ENCODE peak calls at places on chromosome 22, in six cellular contexts. I, T, B, L, Z and J are unnamed samples.
A peak's percentile ranks its signal among the peaks of the same experiment; 100 is the strongest.

GRCh38 chr22:36546932-36547331 is 18.0 kb upstream of the EIF3D start:
- DNase-seq in I (no peak), Z (no peak), B (no peak), L (no peak), T (peak; percentile 32), J (no peak)

GRCh38 chr22:36277482-36278291 is 24.8 kb downstream of the APOL1 start:
- DNase-seq in L (peak; percentile 74), Z (peak; percentile 65), T (peak; percentile 74), B (peak; percentile 61), I (no peak), J (no peak)

GRCh38 chr22:30733081-30733680 is 38.5 kb downstream of the OSBP2 start:
- DNase-seq in I (no peak), T (no peak), B (no peak), Z (no peak), L (no peak), J (no peak)

GRCh38 chr22:20853236-20853660 is 5.4 kb downstream of the PI4KA start:
- DNase-seq in L (no peak), T (no peak), B (no peak), Z (no peak), I (no peak), J (no peak)

GRCh38 chr22:41256254-41256897 is 15.6 kb upstream of the CHADL start:
- DNase-seq in T (no peak), B (no peak), I (peak; percentile 17), L (no peak), Z (no peak), J (peak; percentile 12)

GRCh38 chr22:44669725-44670027 is 32.3 kb upstream of the PRR5 start:
- DNase-seq in T (no peak), B (no peak), L (no peak), Z (no peak), I (no peak), J (no peak)

GRCh38 chr22:43017525-43018290 is 2.8 kb upstream of the PACSIN2 start:
- DNase-seq in T (no peak), I (no peak), Z (no peak), B (no peak), L (no peak), J (no peak)

GRCh38 chr22:27834364-27835185 is 33.0 kb upstream of the MN1 start:
- DNase-seq in I (no peak), L (peak; percentile 33), Z (no peak), T (no peak), B (no peak), J (no peak)

GRCh38 chr22:43542681-43543521 is 131.1 kb downstream of the MPPED1 start:
- DNase-seq in T (no peak), L (no peak), B (no peak), I (no peak), Z (no peak), J (no peak)

GRCh38 chr22:42294034-42294985 is 23.9 kb upstream of the TCF20 start:
- DNase-seq in B (peak; percentile 91), Z (peak; percentile 69), I (no peak), T (peak; percentile 84), L (peak; percentile 74), J (no peak)

GRCh38 chr22:24565077-24565476 is 9.3 kb downstream of the SNRPD3 start:
- DNase-seq in Z (no peak), B (no peak), T (no peak), I (no peak), L (no peak), J (no peak)

GRCh38 chr22:36430863-36431262 is 43.1 kb upstream of the MYH9 start:
- DNase-seq in T (no peak), B (no peak), Z (no peak), L (no peak), I (no peak), J (no peak)

GRCh38 chr22:29000225-29000556 is 61.4 kb downstream of the C22orf31 start:
- DNase-seq in I (no peak), L (no peak), Z (no peak), T (no peak), B (no peak), J (no peak)

GRCh38 chr22:29009148-29009547 is 52.5 kb downstream of the C22orf31 start:
- DNase-seq in B (no peak), L (no peak), Z (no peak), I (no peak), T (no peak), J (no peak)

GRCh38 chr22:41822289-41823057 is 10.4 kb upstream of the SREBF2 start:
- DNase-seq in T (peak; percentile 71), I (peak; percentile 52), L (no peak), B (no peak), Z (peak; percentile 64), J (no peak)

DNA sequence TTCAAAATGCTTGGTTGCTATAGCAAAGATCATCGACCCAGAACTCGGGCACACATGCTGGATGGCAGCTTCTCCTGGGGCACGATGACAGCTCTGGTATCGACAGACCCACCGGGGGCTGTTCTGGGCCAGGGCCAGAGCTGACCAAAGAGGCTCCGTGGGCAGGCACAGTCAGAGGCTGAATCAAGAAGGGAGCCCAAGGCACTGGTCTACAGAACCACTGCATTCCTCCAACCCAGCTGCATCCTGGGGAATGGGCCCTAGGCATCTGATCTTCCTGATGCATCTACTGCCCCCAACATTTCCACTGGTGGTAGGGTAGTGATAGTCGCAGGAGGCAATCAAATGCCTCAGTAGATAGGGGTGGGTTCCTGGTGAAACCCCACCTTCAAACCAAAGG is 470.3 kb downstream of the TBC1D22A start:
- DNase-seq in B (no peak), T (no peak), I (no peak), L (no peak), Z (no peak), J (no peak)
- TF ChIP-seq CTCF in B (no peak), T (no peak), I (no peak), L (no peak), Z (no peak), J (no peak)

DNA sequence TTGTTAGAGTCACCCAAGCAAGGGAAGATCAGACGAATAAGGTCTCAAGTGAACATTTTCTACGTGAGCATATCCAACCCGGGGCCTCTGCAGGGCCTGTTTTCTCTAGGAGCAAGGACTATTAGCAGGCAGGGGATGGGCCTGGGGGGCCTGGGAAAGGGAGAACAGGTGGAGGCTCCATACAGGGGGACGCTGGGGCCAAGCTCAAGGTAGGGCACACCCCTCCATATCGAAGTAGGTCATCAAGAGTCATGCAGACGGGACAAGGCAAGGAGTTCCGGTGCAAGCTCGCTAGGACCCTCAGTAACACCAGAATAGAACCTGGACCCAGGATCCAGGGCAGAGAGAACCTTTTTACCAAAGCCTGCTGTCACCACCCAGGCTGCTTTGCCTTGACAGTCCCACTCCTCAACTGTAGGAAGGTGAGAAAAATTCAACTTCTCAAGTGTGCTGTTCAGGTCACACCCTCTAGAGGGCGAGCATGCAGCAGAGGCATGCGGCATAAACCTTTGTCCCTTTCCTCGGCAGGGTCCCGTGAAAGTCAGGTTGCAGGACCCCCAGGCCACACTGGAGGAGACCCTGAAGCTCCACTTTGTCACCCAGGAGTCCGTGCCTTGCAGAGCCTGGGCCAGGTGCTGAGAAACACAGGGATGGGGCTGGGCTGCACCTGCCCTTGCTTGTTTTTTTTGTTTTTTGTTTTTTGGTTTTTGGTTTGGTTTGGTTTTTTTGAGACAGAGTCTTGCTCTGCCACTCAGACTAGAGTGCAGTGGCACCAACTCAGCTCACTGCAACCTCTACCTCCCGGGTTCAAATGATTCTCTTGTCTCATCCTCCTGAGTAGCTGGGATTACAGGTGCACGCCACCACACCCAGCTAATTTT is 8.6 kb upstream of the APOBEC3B start:
- DNase-seq in I (no peak), T (peak; percentile 65), Z (peak; percentile 66), L (no peak), B (peak; percentile 70), J (no peak)
- TF ChIP-seq CTCF in I (peak; percentile 58), T (peak; percentile 67), Z (peak; percentile 88), L (no peak), B (peak; percentile 77), J (peak; percentile 75)

DNA sequence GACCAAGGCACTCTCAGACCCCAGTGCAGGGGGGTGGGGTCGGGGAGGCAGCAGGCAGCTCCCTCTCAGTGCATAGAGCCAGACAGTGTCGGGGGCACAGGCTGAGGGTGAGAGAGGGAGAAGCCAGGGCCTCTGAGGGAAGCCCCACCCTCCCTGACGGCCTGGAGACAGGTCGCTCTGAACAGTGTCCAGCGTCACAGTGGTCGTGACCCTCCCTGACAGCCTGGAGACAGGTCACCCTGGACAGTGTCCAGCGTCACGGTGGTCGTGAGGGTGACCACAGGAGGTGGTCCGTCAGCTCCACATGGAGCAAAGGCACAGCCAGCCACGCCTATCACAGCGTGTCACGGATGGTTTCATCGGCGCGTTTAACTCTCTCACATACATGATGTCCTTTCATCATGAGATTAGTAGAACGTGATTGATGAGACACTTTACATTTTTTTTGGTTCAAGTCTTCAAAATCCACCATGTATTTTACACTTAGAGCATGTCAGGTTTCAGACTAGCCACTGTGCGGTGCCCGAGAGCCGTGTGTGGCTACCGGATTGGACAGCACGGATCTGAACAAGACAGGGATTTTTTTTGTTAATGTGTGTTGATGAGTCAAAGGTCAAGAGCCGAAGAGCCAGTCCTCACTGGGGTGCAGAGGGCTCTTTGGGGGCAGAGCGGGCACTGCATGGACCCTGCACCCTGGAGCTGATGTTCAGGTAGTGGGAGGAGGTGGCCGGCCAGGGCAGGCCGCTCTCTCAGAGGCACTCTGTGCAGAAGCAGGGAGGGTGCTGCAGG is 23.9 kb upstream of the PANX2 start:
- DNase-seq in T (peak; percentile 68), L (peak; percentile 82), B (peak; percentile 59), Z (peak; percentile 73), I (no peak), J (peak; percentile 14)
- TF ChIP-seq CTCF in T (peak; percentile 66), L (peak; percentile 73), B (peak; percentile 56), Z (peak; percentile 88), I (peak; percentile 82), J (peak; percentile 85)

GRCh38 chr22:25882366-25882765 is 140.4 kb downstream of the MYO18B start:
- DNase-seq in T (no peak), B (no peak), I (no peak), Z (no peak), L (no peak), J (no peak)

GRCh38 chr22:25878933-25879332 is 136.9 kb downstream of the MYO18B start:
- DNase-seq in Z (no peak), I (no peak), L (no peak), B (no peak), T (no peak), J (no peak)

GRCh38 chr22:25881353-25881752 is 139.4 kb downstream of the MYO18B start:
- DNase-seq in B (no peak), Z (no peak), T (no peak), L (no peak), I (no peak), J (no peak)

GRCh38 chr22:25884121-25884520 is 142.1 kb downstream of the MYO18B start:
- DNase-seq in L (no peak), T (no peak), B (no peak), I (no peak), Z (no peak), J (no peak)

GRCh38 chr22:25880524-25880923 is 138.5 kb downstream of the MYO18B start:
- DNase-seq in I (no peak), Z (no peak), L (no peak), T (no peak), B (no peak), J (no peak)
- TF ChIP-seq CTCF in I (no peak), Z (no peak), L (no peak), T (no peak), B (no peak), J (no peak)

DNA sequence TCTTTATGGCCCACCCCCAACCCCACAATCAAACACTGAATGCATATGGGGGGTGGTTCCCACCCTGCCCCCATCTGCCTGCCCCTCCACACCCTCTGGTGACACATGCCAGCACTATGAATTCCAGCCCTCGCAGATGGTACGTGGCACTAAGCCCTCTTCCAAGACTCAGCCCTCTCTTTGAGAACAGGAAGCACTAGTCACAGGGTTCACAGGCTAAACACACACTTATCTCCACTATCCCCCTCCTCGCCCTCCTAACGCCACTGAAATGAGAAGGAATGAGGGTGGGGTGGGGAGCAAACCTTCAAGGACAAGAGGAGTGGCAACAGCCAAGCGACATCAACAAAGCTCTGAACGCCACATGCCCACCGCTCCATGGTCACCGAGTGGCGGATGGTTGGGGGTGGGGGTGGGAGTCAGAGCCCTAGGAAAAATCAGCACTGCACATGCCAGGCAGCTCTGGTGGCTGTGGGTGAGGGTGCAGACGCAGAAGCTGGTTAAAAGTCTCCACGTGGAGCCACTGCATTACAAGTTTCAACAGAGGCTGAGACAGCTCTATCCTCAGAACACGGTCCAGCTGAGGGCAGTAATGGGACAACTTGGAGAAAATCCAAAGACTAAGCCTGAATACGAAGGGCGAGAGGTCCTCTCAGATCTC is 33.6 kb downstream of the TMEM184B start:
- DNase-seq in B (no peak), L (no peak), Z (no peak), I (peak; percentile 67), T (peak; percentile 71), J (peak; percentile 91)
- TF ChIP-seq CTCF in B (no peak), L (no peak), Z (no peak), I (peak; percentile 15), T (peak; percentile 37), J (peak; percentile 28)